ENCODE peak calls at places on chromosomes 11 and 22, in six cellular contexts. One of them, this sample, is unnamed.

GRCh38 chr22:24473278-24473677 is 21.9 kb upstream of the UPB1 start:
- DNase-seq in osteocyte: no peak
- DNase-seq in stimulated activated CD8-positive, alpha-beta memory T cell treated with anti-CD3 and anti-CD28 coated beads, Interleukin-15, amount 100 ng/mL, for 24 hours: no peak
- DNase-seq in NCI-H460: no peak
- DNase-seq in amniotic stem cell: no peak
- DNase-seq in NCI-H1694: no peak
- DNase-seq in this sample: peak

GRCh38 chr11:22976146-22976545 is 115.9 kb upstream of the CCDC179 start:
- DNase-seq in osteocyte: no peak
- DNase-seq in stimulated activated CD8-positive, alpha-beta memory T cell treated with anti-CD3 and anti-CD28 coated beads, Interleukin-15, amount 100 ng/mL, for 24 hours: no peak
- DNase-seq in NCI-H460: peak
- DNase-seq in amniotic stem cell: no peak
- DNase-seq in NCI-H1694: no peak
- DNase-seq in this sample: no peak

GRCh38 chr22:22558071-22558971 is 744 bp downstream of the PRAME start:
- DNase-seq in osteocyte: no peak
- DNase-seq in stimulated activated CD8-positive, alpha-beta memory T cell treated with anti-CD3 and anti-CD28 coated beads, Interleukin-15, amount 100 ng/mL, for 24 hours: no peak
- DNase-seq in NCI-H460: no peak
- DNase-seq in amniotic stem cell: no peak
- DNase-seq in NCI-H1694: no peak
- DNase-seq in this sample: no peak

GRCh38 chr22:37850801-37851200 is 1.6 kb downstream of the EIF3L start:
- DNase-seq in osteocyte: no peak
- DNase-seq in stimulated activated CD8-positive, alpha-beta memory T cell treated with anti-CD3 and anti-CD28 coated beads, Interleukin-15, amount 100 ng/mL, for 24 hours: no peak
- DNase-seq in NCI-H460: no peak
- DNase-seq in amniotic stem cell: no peak
- DNase-seq in NCI-H1694: no peak
- DNase-seq in this sample: no peak

GRCh38 chr11:69475866-69476714 is 5.4 kb upstream of the LINC01488 start:
- DNase-seq in osteocyte: no peak
- DNase-seq in stimulated activated CD8-positive, alpha-beta memory T cell treated with anti-CD3 and anti-CD28 coated beads, Interleukin-15, amount 100 ng/mL, for 24 hours: no peak
- DNase-seq in NCI-H460: no peak
- DNase-seq in amniotic stem cell: no peak
- DNase-seq in NCI-H1694: no peak
- DNase-seq in this sample: no peak

GRCh38 chr11:48307760-48308386 is 1.9 kb downstream of the OR4S1 start:
- DNase-seq in osteocyte: no peak
- DNase-seq in stimulated activated CD8-positive, alpha-beta memory T cell treated with anti-CD3 and anti-CD28 coated beads, Interleukin-15, amount 100 ng/mL, for 24 hours: peak
- DNase-seq in NCI-H460: peak
- DNase-seq in amniotic stem cell: no peak
- DNase-seq in NCI-H1694: peak
- DNase-seq in this sample: peak

GRCh38 chr11:109229682-109230081 is 192.3 kb upstream of the C11orf87 start:
- DNase-seq in osteocyte: no peak
- DNase-seq in stimulated activated CD8-positive, alpha-beta memory T cell treated with anti-CD3 and anti-CD28 coated beads, Interleukin-15, amount 100 ng/mL, for 24 hours: no peak
- DNase-seq in NCI-H460: no peak
- DNase-seq in amniotic stem cell: no peak
- DNase-seq in NCI-H1694: no peak
- DNase-seq in this sample: no peak

GRCh38 chr22:48894064-48894671 is 933.5 kb downstream of the BRD1 start:
- DNase-seq in osteocyte: peak
- DNase-seq in stimulated activated CD8-positive, alpha-beta memory T cell treated with anti-CD3 and anti-CD28 coated beads, Interleukin-15, amount 100 ng/mL, for 24 hours: no peak
- DNase-seq in NCI-H460: no peak
- DNase-seq in amniotic stem cell: no peak
- DNase-seq in NCI-H1694: no peak
- DNase-seq in this sample: no peak

GRCh38 chr11:112025682-112026081 is 474 bp downstream of the DLAT start:
- DNase-seq in osteocyte: no peak
- DNase-seq in stimulated activated CD8-positive, alpha-beta memory T cell treated with anti-CD3 and anti-CD28 coated beads, Interleukin-15, amount 100 ng/mL, for 24 hours: no peak
- DNase-seq in NCI-H460: no peak
- DNase-seq in amniotic stem cell: no peak
- DNase-seq in NCI-H1694: no peak
- DNase-seq in this sample: no peak

GRCh38 chr11:128467610-128468041 is 119.7 kb downstream of the ETS1 start:
- DNase-seq in osteocyte: peak
- DNase-seq in stimulated activated CD8-positive, alpha-beta memory T cell treated with anti-CD3 and anti-CD28 coated beads, Interleukin-15, amount 100 ng/mL, for 24 hours: no peak
- DNase-seq in NCI-H460: no peak
- DNase-seq in amniotic stem cell: peak
- DNase-seq in NCI-H1694: no peak
- DNase-seq in this sample: no peak

GRCh38 chr11:103525069-103525468 is 415.8 kb downstream of the DYNC2H1 start:
- DNase-seq in osteocyte: no peak
- DNase-seq in stimulated activated CD8-positive, alpha-beta memory T cell treated with anti-CD3 and anti-CD28 coated beads, Interleukin-15, amount 100 ng/mL, for 24 hours: no peak
- DNase-seq in NCI-H460: no peak
- DNase-seq in amniotic stem cell: no peak
- DNase-seq in NCI-H1694: no peak
- DNase-seq in this sample: no peak

GRCh38 chr22:40721266-40721665 is 42.0 kb downstream of the MCHR1 start:
- DNase-seq in osteocyte: no peak
- DNase-seq in stimulated activated CD8-positive, alpha-beta memory T cell treated with anti-CD3 and anti-CD28 coated beads, Interleukin-15, amount 100 ng/mL, for 24 hours: no peak
- DNase-seq in NCI-H460: peak
- DNase-seq in amniotic stem cell: no peak
- DNase-seq in NCI-H1694: peak
- DNase-seq in this sample: no peak

GRCh38 chr22:28857288-28857687 is 26.1 kb upstream of the ZNRF3 start:
- DNase-seq in osteocyte: no peak
- DNase-seq in stimulated activated CD8-positive, alpha-beta memory T cell treated with anti-CD3 and anti-CD28 coated beads, Interleukin-15, amount 100 ng/mL, for 24 hours: no peak
- DNase-seq in NCI-H460: no peak
- DNase-seq in amniotic stem cell: no peak
- DNase-seq in NCI-H1694: no peak
- DNase-seq in this sample: no peak

GRCh38 chr22:46062971-46063631 is 86.1 kb upstream of the WNT7B start:
- DNase-seq in osteocyte: no peak
- DNase-seq in stimulated activated CD8-positive, alpha-beta memory T cell treated with anti-CD3 and anti-CD28 coated beads, Interleukin-15, amount 100 ng/mL, for 24 hours: no peak
- DNase-seq in NCI-H460: no peak
- DNase-seq in amniotic stem cell: no peak
- DNase-seq in NCI-H1694: no peak
- DNase-seq in this sample: no peak

GRCh38 chr11:11450744-11451362 is 97.8 kb upstream of the CSNK2A3 start:
- DNase-seq in osteocyte: no peak
- DNase-seq in stimulated activated CD8-positive, alpha-beta memory T cell treated with anti-CD3 and anti-CD28 coated beads, Interleukin-15, amount 100 ng/mL, for 24 hours: no peak
- DNase-seq in NCI-H460: no peak
- DNase-seq in amniotic stem cell: no peak
- DNase-seq in NCI-H1694: no peak
- DNase-seq in this sample: no peak

GRCh38 chr11:120192831-120193625 is 17.8 kb upstream of the OAF start:
- DNase-seq in osteocyte: no peak
- DNase-seq in stimulated activated CD8-positive, alpha-beta memory T cell treated with anti-CD3 and anti-CD28 coated beads, Interleukin-15, amount 100 ng/mL, for 24 hours: no peak
- DNase-seq in NCI-H460: no peak
- DNase-seq in amniotic stem cell: no peak
- DNase-seq in NCI-H1694: no peak
- DNase-seq in this sample: no peak

GRCh38 chr11:31005202-31005601 is 364.3 kb downstream of the DCDC1 start:
- DNase-seq in osteocyte: no peak
- DNase-seq in stimulated activated CD8-positive, alpha-beta memory T cell treated with anti-CD3 and anti-CD28 coated beads, Interleukin-15, amount 100 ng/mL, for 24 hours: no peak
- DNase-seq in NCI-H460: no peak
- DNase-seq in amniotic stem cell: no peak
- DNase-seq in NCI-H1694: no peak
- DNase-seq in this sample: no peak

GRCh38 chr11:115682901-115683300 is 178.7 kb upstream of the CADM1 start:
- DNase-seq in osteocyte: no peak
- DNase-seq in stimulated activated CD8-positive, alpha-beta memory T cell treated with anti-CD3 and anti-CD28 coated beads, Interleukin-15, amount 100 ng/mL, for 24 hours: no peak
- DNase-seq in NCI-H460: no peak
- DNase-seq in amniotic stem cell: no peak
- DNase-seq in NCI-H1694: no peak
- DNase-seq in this sample: no peak

GRCh38 chr22:49724030-49724892 is 103.4 kb downstream of the BRD1 start:
- DNase-seq in osteocyte: peak
- DNase-seq in stimulated activated CD8-positive, alpha-beta memory T cell treated with anti-CD3 and anti-CD28 coated beads, Interleukin-15, amount 100 ng/mL, for 24 hours: no peak
- DNase-seq in NCI-H460: peak
- DNase-seq in amniotic stem cell: no peak
- DNase-seq in NCI-H1694: no peak
- DNase-seq in this sample: no peak

GRCh38 chr22:38504731-38505594 is 1.1 kb downstream of the DDX17 start:
- DNase-seq in osteocyte: no peak
- DNase-seq in stimulated activated CD8-positive, alpha-beta memory T cell treated with anti-CD3 and anti-CD28 coated beads, Interleukin-15, amount 100 ng/mL, for 24 hours: peak
- DNase-seq in NCI-H460: no peak
- DNase-seq in amniotic stem cell: no peak
- DNase-seq in NCI-H1694: no peak
- DNase-seq in this sample: peak

GRCh38 chr11:5476184-5476819 is 12.2 kb upstream of the OR52D1 start:
- DNase-seq in osteocyte: no peak
- DNase-seq in stimulated activated CD8-positive, alpha-beta memory T cell treated with anti-CD3 and anti-CD28 coated beads, Interleukin-15, amount 100 ng/mL, for 24 hours: no peak
- DNase-seq in NCI-H460: peak
- DNase-seq in amniotic stem cell: peak
- DNase-seq in NCI-H1694: peak
- DNase-seq in this sample: peak

GRCh38 chr11:93849751-93850584 is 450 bp downstream of the VSTM5 start:
- DNase-seq in osteocyte: peak
- DNase-seq in stimulated activated CD8-positive, alpha-beta memory T cell treated with anti-CD3 and anti-CD28 coated beads, Interleukin-15, amount 100 ng/mL, for 24 hours: no peak
- DNase-seq in NCI-H460: no peak
- DNase-seq in amniotic stem cell: no peak
- DNase-seq in NCI-H1694: no peak
- DNase-seq in this sample: no peak

GRCh38 chr22:47173535-47174021 is 411.1 kb downstream of the TBC1D22A start:
- DNase-seq in osteocyte: no peak
- DNase-seq in stimulated activated CD8-positive, alpha-beta memory T cell treated with anti-CD3 and anti-CD28 coated beads, Interleukin-15, amount 100 ng/mL, for 24 hours: no peak
- DNase-seq in NCI-H460: no peak
- DNase-seq in amniotic stem cell: no peak
- DNase-seq in NCI-H1694: no peak
- DNase-seq in this sample: no peak

GRCh38 chr11:105670811-105671210 is 60.9 kb downstream of the GRIA4 start:
- DNase-seq in osteocyte: no peak
- DNase-seq in stimulated activated CD8-positive, alpha-beta memory T cell treated with anti-CD3 and anti-CD28 coated beads, Interleukin-15, amount 100 ng/mL, for 24 hours: no peak
- DNase-seq in NCI-H460: no peak
- DNase-seq in amniotic stem cell: no peak
- DNase-seq in NCI-H1694: no peak
- DNase-seq in this sample: no peak

GRCh38 chr11:11163256-11163655 is 189.8 kb downstream of the CSNK2A3 start:
- DNase-seq in osteocyte: no peak
- DNase-seq in stimulated activated CD8-positive, alpha-beta memory T cell treated with anti-CD3 and anti-CD28 coated beads, Interleukin-15, amount 100 ng/mL, for 24 hours: no peak
- DNase-seq in NCI-H460: no peak
- DNase-seq in amniotic stem cell: no peak
- DNase-seq in NCI-H1694: no peak
- DNase-seq in this sample: no peak

GRCh38 chr22:49977578-49977977 is 17.0 kb downstream of the PIM3 start:
- DNase-seq in osteocyte: no peak
- DNase-seq in stimulated activated CD8-positive, alpha-beta memory T cell treated with anti-CD3 and anti-CD28 coated beads, Interleukin-15, amount 100 ng/mL, for 24 hours: no peak
- DNase-seq in NCI-H460: no peak
- DNase-seq in amniotic stem cell: no peak
- DNase-seq in NCI-H1694: no peak
- DNase-seq in this sample: no peak

This sample was measured in naive B cell.